ENCODE peak calls at places on chromosomes 7 and 10, in five cellular contexts. One of them, this sample, is unnamed.

GRCh38 chr10:53447576-53447975 is 675.0 kb upstream of the MBL2 start:
- DNase-seq in fibroblast of lung: no peak
- DNase-seq in astrocyte: no peak
- DNase-seq in PC-3: no peak
- DNase-seq in MM.1S: no peak
- DNase-seq in this sample: no peak

GRCh38 chr7:19491821-19492452 is 216.9 kb downstream of the POLR1F start:
- DNase-seq in fibroblast of lung: peak; percentile 65
- DNase-seq in astrocyte: peak; percentile 10
- DNase-seq in PC-3: peak; percentile 66
- DNase-seq in MM.1S: peak; percentile 41
- DNase-seq in this sample: no peak

GRCh38 chr7:139914306-139914747 is 85.3 kb downstream of the TBXAS1 start:
- DNase-seq in fibroblast of lung: peak; percentile 69
- DNase-seq in astrocyte: peak; percentile 60
- DNase-seq in PC-3: peak; percentile 52
- DNase-seq in MM.1S: no peak
- DNase-seq in this sample: no peak

GRCh38 chr7:51246258-51247245 is 70.1 kb downstream of the COBL start:
- DNase-seq in fibroblast of lung: no peak
- DNase-seq in astrocyte: no peak
- DNase-seq in PC-3: no peak
- DNase-seq in MM.1S: no peak
- DNase-seq in this sample: peak; percentile 37

GRCh38 chr7:98777051-98777450 is 92.8 kb downstream of the TMEM130 start:
- DNase-seq in fibroblast of lung: no peak
- DNase-seq in astrocyte: no peak
- DNase-seq in PC-3: no peak
- DNase-seq in MM.1S: no peak
- DNase-seq in this sample: no peak

GRCh38 chr10:9102026-9102425 is 1047.5 kb downstream of the GATA3 start:
- DNase-seq in fibroblast of lung: no peak
- DNase-seq in astrocyte: no peak
- DNase-seq in PC-3: no peak
- DNase-seq in MM.1S: no peak
- DNase-seq in this sample: no peak

GRCh38 chr10:117745301-117745700 is 202.8 kb downstream of the EMX2 start:
- DNase-seq in fibroblast of lung: no peak
- DNase-seq in astrocyte: no peak
- DNase-seq in PC-3: no peak
- DNase-seq in MM.1S: no peak
- DNase-seq in this sample: no peak

GRCh38 chr10:17001297-17001744 is 128.3 kb downstream of the CUBN start:
- DNase-seq in fibroblast of lung: peak; percentile 31
- DNase-seq in astrocyte: no peak
- DNase-seq in PC-3: peak; percentile 36
- DNase-seq in MM.1S: no peak
- DNase-seq in this sample: peak; percentile 28

GRCh38 chr10:17115683-17116082 is 13.9 kb downstream of the CUBN start:
- DNase-seq in fibroblast of lung: peak; percentile 23
- DNase-seq in astrocyte: peak; percentile 56
- DNase-seq in PC-3: peak; percentile 68
- DNase-seq in MM.1S: no peak
- DNase-seq in this sample: no peak

GRCh38 chr7:55432937-55433784 is 68.0 kb downstream of the LANCL2 start:
- DNase-seq in fibroblast of lung: peak; percentile 58
- DNase-seq in astrocyte: no peak
- DNase-seq in PC-3: peak; percentile 66
- DNase-seq in MM.1S: peak; percentile 48
- DNase-seq in this sample: peak; percentile 67

GRCh38 chr10:124524991-124525653 is 63.5 kb downstream of the LHPP start:
- DNase-seq in fibroblast of lung: peak; percentile 15
- DNase-seq in astrocyte: no peak
- DNase-seq in PC-3: peak; percentile 4
- DNase-seq in MM.1S: no peak
- DNase-seq in this sample: peak; percentile 32

GRCh38 chr7:128322040-128322643 is 21.6 kb downstream of the RBM28 start:
- DNase-seq in fibroblast of lung: peak; percentile 67
- DNase-seq in astrocyte: peak; percentile 28
- DNase-seq in PC-3: peak; percentile 53
- DNase-seq in MM.1S: peak; percentile 43
- DNase-seq in this sample: no peak

GRCh38 chr10:97534746-97535367 is 36.1 kb downstream of the UBTD1 start:
- DNase-seq in fibroblast of lung: no peak
- DNase-seq in astrocyte: no peak
- DNase-seq in PC-3: peak; percentile 42
- DNase-seq in MM.1S: peak; percentile 22
- DNase-seq in this sample: peak; percentile 88

GRCh38 chr10:103894454-103894853 is 23.5 kb downstream of the STN1 start:
- DNase-seq in fibroblast of lung: peak; percentile 52
- DNase-seq in astrocyte: no peak
- DNase-seq in PC-3: peak; percentile 31
- DNase-seq in MM.1S: peak; percentile 44
- DNase-seq in this sample: no peak

GRCh38 chr10:110568055-110568735 is 700 bp downstream of the SMC3 start:
- DNase-seq in fibroblast of lung: peak; percentile 16
- DNase-seq in astrocyte: no peak
- DNase-seq in PC-3: peak; percentile 7
- DNase-seq in MM.1S: peak; percentile 58
- DNase-seq in this sample: peak; percentile 82

GRCh38 chr7:22911889-22912288 is 89.2 kb upstream of the TOMM7 start:
- DNase-seq in fibroblast of lung: no peak
- DNase-seq in astrocyte: peak; percentile 56
- DNase-seq in PC-3: no peak
- DNase-seq in MM.1S: no peak
- DNase-seq in this sample: no peak

GRCh38 chr7:93895859-93896258 is 5.3 kb upstream of the TFPI2 start:
- DNase-seq in fibroblast of lung: no peak
- DNase-seq in astrocyte: no peak
- DNase-seq in PC-3: no peak
- DNase-seq in MM.1S: no peak
- DNase-seq in this sample: no peak

GRCh38 chr7:73770002-73770859 is at the start of gene CLDN3:
- DNase-seq in fibroblast of lung: no peak
- DNase-seq in astrocyte: peak; percentile 8
- DNase-seq in PC-3: peak; percentile 92
- DNase-seq in MM.1S: no peak
- DNase-seq in this sample: peak; percentile 96

GRCh38 chr10:75042292-75042974 is 69.0 kb upstream of the SAMD8 start:
- DNase-seq in fibroblast of lung: peak; percentile 46
- DNase-seq in astrocyte: peak; percentile 74
- DNase-seq in PC-3: peak; percentile 93
- DNase-seq in MM.1S: no peak
- DNase-seq in this sample: no peak

GRCh38 chr10:96758423-96758822 is 38.1 kb upstream of the PIK3AP1 start:
- DNase-seq in fibroblast of lung: no peak
- DNase-seq in astrocyte: no peak
- DNase-seq in PC-3: no peak
- DNase-seq in MM.1S: peak; percentile 86
- DNase-seq in this sample: no peak

GRCh38 chr7:41169307-41169706 is 533.6 kb downstream of the INHBA start:
- DNase-seq in fibroblast of lung: no peak
- DNase-seq in astrocyte: no peak
- DNase-seq in PC-3: peak; percentile 84
- DNase-seq in MM.1S: no peak
- DNase-seq in this sample: no peak

GRCh38 chr7:36686499-36686898 is 37.8 kb downstream of the AOAH start:
- DNase-seq in fibroblast of lung: no peak
- DNase-seq in astrocyte: peak; percentile 59
- DNase-seq in PC-3: peak; percentile 62
- DNase-seq in MM.1S: no peak
- DNase-seq in this sample: no peak

GRCh38 chr10:21034241-21034640 is 137.1 kb upstream of the NEBL start:
- DNase-seq in fibroblast of lung: no peak
- DNase-seq in astrocyte: no peak
- DNase-seq in PC-3: no peak
- DNase-seq in MM.1S: no peak
- DNase-seq in this sample: no peak

GRCh38 chr7:42456756-42457276 is 219.8 kb upstream of the GLI3 start:
- DNase-seq in fibroblast of lung: no peak
- DNase-seq in astrocyte: no peak
- DNase-seq in PC-3: peak; percentile 43
- DNase-seq in MM.1S: no peak
- DNase-seq in this sample: no peak

GRCh38 chr10:78972160-78972946 is 96.4 kb upstream of the ZMIZ1 start:
- DNase-seq in fibroblast of lung: peak; percentile 93
- DNase-seq in astrocyte: peak; percentile 83
- DNase-seq in PC-3: peak; percentile 83
- DNase-seq in MM.1S: no peak
- DNase-seq in this sample: peak; percentile 76

GRCh38 chr7:26436996-26437547 is 145.4 kb downstream of the SNX10 start:
- DNase-seq in fibroblast of lung: no peak
- DNase-seq in astrocyte: no peak
- DNase-seq in PC-3: no peak
- DNase-seq in MM.1S: no peak
- DNase-seq in this sample: no peak

GRCh38 chr10:61065010-61065409 is 121.0 kb upstream of the RHOBTB1 start:
- DNase-seq in fibroblast of lung: no peak
- DNase-seq in astrocyte: no peak
- DNase-seq in PC-3: no peak
- DNase-seq in MM.1S: no peak
- DNase-seq in this sample: no peak

GRCh38 chr10:103512166-103512565 is 18.7 kb downstream of the NEURL1 start:
- DNase-seq in fibroblast of lung: no peak
- DNase-seq in astrocyte: no peak
- DNase-seq in PC-3: no peak
- DNase-seq in MM.1S: no peak
- DNase-seq in this sample: no peak

GRCh38 chr10:132834311-132834761 is 48.4 kb upstream of the NKX6-2 start:
- DNase-seq in fibroblast of lung: no peak
- DNase-seq in astrocyte: no peak
- DNase-seq in PC-3: no peak
- DNase-seq in MM.1S: no peak
- DNase-seq in this sample: no peak

GRCh38 chr10:132829403-132829802 is 43.5 kb upstream of the NKX6-2 start:
- DNase-seq in fibroblast of lung: no peak
- DNase-seq in astrocyte: no peak
- DNase-seq in PC-3: no peak
- DNase-seq in MM.1S: no peak
- DNase-seq in this sample: no peak

GRCh38 chr10:132834891-132835847 is 49.2 kb upstream of the NKX6-2 start:
- DNase-seq in fibroblast of lung: no peak
- DNase-seq in astrocyte: no peak
- DNase-seq in PC-3: no peak
- DNase-seq in MM.1S: no peak
- DNase-seq in this sample: no peak

GRCh38 chr10:132833421-132834111 is 47.6 kb upstream of the NKX6-2 start:
- DNase-seq in fibroblast of lung: no peak
- DNase-seq in astrocyte: no peak
- DNase-seq in PC-3: no peak
- DNase-seq in MM.1S: no peak
- DNase-seq in this sample: no peak

GRCh38 chr10:132832186-132832983 is 46.4 kb upstream of the NKX6-2 start:
- DNase-seq in fibroblast of lung: no peak
- DNase-seq in astrocyte: no peak
- DNase-seq in PC-3: no peak
- DNase-seq in MM.1S: no peak
- DNase-seq in this sample: no peak
- H3K4me3 ChIP-seq in fibroblast of lung: no peak overlapping the region
- H3K4me3 ChIP-seq in astrocyte: no peak overlapping the region
- H3K4me3 ChIP-seq in PC-3: no peak overlapping the region
- H3K4me3 ChIP-seq in MM.1S: no peak overlapping the region
- H3K4me3 ChIP-seq in this sample: no peak overlapping the region

GRCh38 chr7:44667190-44667589 is 60.8 kb downstream of the OGDH start:
- DNase-seq in fibroblast of lung: no peak
- DNase-seq in astrocyte: no peak
- DNase-seq in PC-3: no peak
- DNase-seq in MM.1S: no peak
- DNase-seq in this sample: no peak
- H3K9ac ChIP-seq in fibroblast of lung: no peak overlapping the region
- H3K9ac ChIP-seq in astrocyte: no peak overlapping the region
- H3K9ac ChIP-seq in PC-3: no peak overlapping the region
- H3K9ac ChIP-seq in MM.1S: no peak overlapping the region
- H3K9ac ChIP-seq in this sample: no peak overlapping the region

GRCh38 chr10:77036993-77037734 is 600.4 kb downstream of the KCNMA1 start:
- DNase-seq in fibroblast of lung: peak; percentile 18
- DNase-seq in astrocyte: no peak
- DNase-seq in PC-3: peak; percentile 74
- DNase-seq in MM.1S: peak; percentile 7
- DNase-seq in this sample: peak; percentile 77
- TF ChIP-seq CTCF in fibroblast of lung: peak; percentile 42
- TF ChIP-seq CTCF in astrocyte: peak; percentile 55
- TF ChIP-seq CTCF in PC-3: peak; percentile 100
- TF ChIP-seq CTCF in MM.1S: peak; percentile 50
- TF ChIP-seq CTCF in this sample: peak; percentile 90

GRCh38 chr7:148973256-148973655 is 55.0 kb downstream of the PDIA4 start:
- DNase-seq in fibroblast of lung: no peak
- DNase-seq in astrocyte: no peak
- DNase-seq in PC-3: peak; percentile 18
- DNase-seq in MM.1S: no peak
- DNase-seq in this sample: no peak
- H3K4me3 ChIP-seq in fibroblast of lung: no peak overlapping the region
- H3K4me3 ChIP-seq in astrocyte: no peak overlapping the region
- H3K4me3 ChIP-seq in PC-3: no peak overlapping the region
- H3K4me3 ChIP-seq in MM.1S: no peak overlapping the region
- H3K4me3 ChIP-seq in this sample: no peak overlapping the region

This sample was measured in endodermal cell.